ENCODE peak calls at places on chromosomes 3 and 15, in ten cellular contexts. One of them, this sample, is unnamed.

GRCh38 chr3:147816770-147817169 is 407.6 kb downstream of the ZIC1 start:
- DNase-seq in GM12865: no peak
- DNase-seq in M059J: peak
- DNase-seq in WTC11: no peak
- DNase-seq in tibial artery: peak
- DNase-seq in Panc1: no peak
- DNase-seq in KBM-7: no peak
- DNase-seq in ecto neural progenitor cell: no peak
- DNase-seq in uterus: no peak
- DNase-seq in B cell: no peak
- DNase-seq in this sample: no peak

GRCh38 chr15:28098766-28099554 is at the start of gene OCA2:
- DNase-seq in GM12865: no peak
- DNase-seq in M059J: no peak
- DNase-seq in WTC11: peak
- DNase-seq in tibial artery: peak
- DNase-seq in Panc1: no peak
- DNase-seq in KBM-7: peak
- DNase-seq in ecto neural progenitor cell: peak
- DNase-seq in uterus: no peak
- DNase-seq in B cell: no peak
- DNase-seq in this sample: no peak

GRCh38 chr15:41494190-41494921 is 682 bp downstream of the ITPKA start:
- DNase-seq in GM12865: peak
- DNase-seq in M059J: peak
- DNase-seq in WTC11: peak
- DNase-seq in tibial artery: no peak
- DNase-seq in Panc1: no peak
- DNase-seq in KBM-7: peak
- DNase-seq in ecto neural progenitor cell: peak
- DNase-seq in uterus: peak
- DNase-seq in B cell: no peak
- DNase-seq in this sample: no peak

GRCh38 chr3:126442099-126442848 is 33.4 kb downstream of the ZXDC start:
- DNase-seq in GM12865: no peak
- DNase-seq in M059J: no peak
- DNase-seq in WTC11: no peak
- DNase-seq in tibial artery: peak
- DNase-seq in Panc1: no peak
- DNase-seq in KBM-7: no peak
- DNase-seq in ecto neural progenitor cell: no peak
- DNase-seq in uterus: peak
- DNase-seq in B cell: no peak
- DNase-seq in this sample: no peak

GRCh38 chr15:66578286-66578875 is 12.6 kb upstream of the LCTL start:
- DNase-seq in GM12865: no peak
- DNase-seq in M059J: peak
- DNase-seq in WTC11: no peak
- DNase-seq in tibial artery: no peak
- DNase-seq in Panc1: no peak
- DNase-seq in KBM-7: peak
- DNase-seq in ecto neural progenitor cell: no peak
- DNase-seq in uterus: no peak
- DNase-seq in B cell: no peak
- DNase-seq in this sample: no peak

GRCh38 chr3:71104090-71104489 is 479.4 kb downstream of the FOXP1 start:
- DNase-seq in GM12865: no peak
- DNase-seq in M059J: peak
- DNase-seq in WTC11: no peak
- DNase-seq in tibial artery: no peak
- DNase-seq in Panc1: no peak
- DNase-seq in KBM-7: no peak
- DNase-seq in ecto neural progenitor cell: no peak
- DNase-seq in uterus: no peak
- DNase-seq in B cell: no peak
- DNase-seq in this sample: no peak

GRCh38 chr15:37981781-37982180 is 47.3 kb downstream of the TMCO5A start:
- DNase-seq in GM12865: peak
- DNase-seq in M059J: peak
- DNase-seq in WTC11: no peak
- DNase-seq in tibial artery: no peak
- DNase-seq in Panc1: no peak
- DNase-seq in KBM-7: peak
- DNase-seq in ecto neural progenitor cell: no peak
- DNase-seq in uterus: no peak
- DNase-seq in B cell: no peak
- DNase-seq in this sample: peak

GRCh38 chr3:112811150-112811884 is 35.3 kb downstream of the CD200R1L start:
- DNase-seq in GM12865: no peak
- DNase-seq in M059J: peak
- DNase-seq in WTC11: no peak
- DNase-seq in tibial artery: peak
- DNase-seq in Panc1: no peak
- DNase-seq in KBM-7: no peak
- DNase-seq in ecto neural progenitor cell: no peak
- DNase-seq in uterus: peak
- DNase-seq in B cell: no peak
- DNase-seq in this sample: no peak

GRCh38 chr3:46709721-46710120 is 7.9 kb downstream of the PRSS50 start:
- DNase-seq in GM12865: no peak
- DNase-seq in M059J: no peak
- DNase-seq in WTC11: peak
- DNase-seq in tibial artery: no peak
- DNase-seq in Panc1: no peak
- DNase-seq in KBM-7: no peak
- DNase-seq in ecto neural progenitor cell: no peak
- DNase-seq in uterus: peak
- DNase-seq in B cell: peak
- DNase-seq in this sample: no peak

GRCh38 chr3:14634763-14635400 is 16.7 kb upstream of the CCDC174 start:
- DNase-seq in GM12865: no peak
- DNase-seq in M059J: peak
- DNase-seq in WTC11: no peak
- DNase-seq in tibial artery: no peak
- DNase-seq in Panc1: no peak
- DNase-seq in KBM-7: no peak
- DNase-seq in ecto neural progenitor cell: no peak
- DNase-seq in uterus: no peak
- DNase-seq in B cell: no peak
- DNase-seq in this sample: no peak

GRCh38 chr15:38129531-38130199 is 123.0 kb upstream of the SPRED1 start:
- DNase-seq in GM12865: peak
- DNase-seq in M059J: peak
- DNase-seq in WTC11: no peak
- DNase-seq in tibial artery: peak
- DNase-seq in Panc1: no peak
- DNase-seq in KBM-7: peak
- DNase-seq in ecto neural progenitor cell: peak
- DNase-seq in uterus: peak
- DNase-seq in B cell: peak
- DNase-seq in this sample: peak

GRCh38 chr3:185729335-185729715 is 95.5 kb downstream of the IGF2BP2 start:
- DNase-seq in GM12865: no peak
- DNase-seq in M059J: peak
- DNase-seq in WTC11: no peak
- DNase-seq in tibial artery: no peak
- DNase-seq in Panc1: peak
- DNase-seq in KBM-7: no peak
- DNase-seq in ecto neural progenitor cell: no peak
- DNase-seq in uterus: no peak
- DNase-seq in B cell: no peak
- DNase-seq in this sample: no peak

GRCh38 chr3:156433138-156433537 is 121.8 kb downstream of the SSR3 start:
- DNase-seq in GM12865: no peak
- DNase-seq in M059J: peak
- DNase-seq in WTC11: no peak
- DNase-seq in tibial artery: no peak
- DNase-seq in Panc1: no peak
- DNase-seq in KBM-7: no peak
- DNase-seq in ecto neural progenitor cell: no peak
- DNase-seq in uterus: no peak
- DNase-seq in B cell: no peak
- DNase-seq in this sample: no peak

GRCh38 chr3:522888-523287 is 326.3 kb downstream of the CHL1 start:
- DNase-seq in GM12865: no peak
- DNase-seq in M059J: no peak
- DNase-seq in WTC11: no peak
- DNase-seq in tibial artery: no peak
- DNase-seq in Panc1: no peak
- DNase-seq in KBM-7: no peak
- DNase-seq in ecto neural progenitor cell: no peak
- DNase-seq in uterus: no peak
- DNase-seq in B cell: no peak
- DNase-seq in this sample: no peak

GRCh38 chr3:114383875-114384557 is 90.2 kb downstream of the TIGIT start:
- DNase-seq in GM12865: peak
- DNase-seq in M059J: peak
- DNase-seq in WTC11: peak
- DNase-seq in tibial artery: peak
- DNase-seq in Panc1: peak
- DNase-seq in KBM-7: peak
- DNase-seq in ecto neural progenitor cell: peak
- DNase-seq in uterus: peak
- DNase-seq in B cell: peak
- DNase-seq in this sample: peak

GRCh38 chr15:23708332-23708731 is 21.2 kb upstream of the NDN start:
- DNase-seq in GM12865: no peak
- DNase-seq in M059J: no peak
- DNase-seq in WTC11: no peak
- DNase-seq in tibial artery: no peak
- DNase-seq in Panc1: no peak
- DNase-seq in KBM-7: no peak
- DNase-seq in ecto neural progenitor cell: no peak
- DNase-seq in uterus: no peak
- DNase-seq in B cell: no peak
- DNase-seq in this sample: no peak

GRCh38 chr15:74175271-74176191 is 2.0 kb downstream of the ISLR start:
- DNase-seq in GM12865: no peak
- DNase-seq in M059J: no peak
- DNase-seq in WTC11: peak
- DNase-seq in tibial artery: peak
- DNase-seq in Panc1: no peak
- DNase-seq in KBM-7: no peak
- DNase-seq in ecto neural progenitor cell: no peak
- DNase-seq in uterus: peak
- DNase-seq in B cell: no peak
- DNase-seq in this sample: no peak

GRCh38 chr3:56005196-56005805 is 463.0 kb downstream of the ERC2 start:
- DNase-seq in GM12865: no peak
- DNase-seq in M059J: peak
- DNase-seq in WTC11: no peak
- DNase-seq in tibial artery: no peak
- DNase-seq in Panc1: no peak
- DNase-seq in KBM-7: no peak
- DNase-seq in ecto neural progenitor cell: no peak
- DNase-seq in uterus: no peak
- DNase-seq in B cell: no peak
- DNase-seq in this sample: peak

GRCh38 chr15:74328331-74329056 is 39.0 kb downstream of the CYP11A1 start:
- DNase-seq in GM12865: no peak
- DNase-seq in M059J: no peak
- DNase-seq in WTC11: no peak
- DNase-seq in tibial artery: no peak
- DNase-seq in Panc1: no peak
- DNase-seq in KBM-7: peak
- DNase-seq in ecto neural progenitor cell: no peak
- DNase-seq in uterus: no peak
- DNase-seq in B cell: peak
- DNase-seq in this sample: no peak

GRCh38 chr3:17307482-17307881 is 422.7 kb downstream of the PLCL2 start:
- DNase-seq in GM12865: no peak
- DNase-seq in M059J: no peak
- DNase-seq in WTC11: no peak
- DNase-seq in tibial artery: no peak
- DNase-seq in Panc1: no peak
- DNase-seq in KBM-7: no peak
- DNase-seq in ecto neural progenitor cell: no peak
- DNase-seq in uterus: no peak
- DNase-seq in B cell: no peak
- DNase-seq in this sample: no peak

GRCh38 chr3:22371036-22371435 is 620.0 kb upstream of the ZNF385D start:
- DNase-seq in GM12865: no peak
- DNase-seq in M059J: no peak
- DNase-seq in WTC11: no peak
- DNase-seq in tibial artery: no peak
- DNase-seq in Panc1: no peak
- DNase-seq in KBM-7: no peak
- DNase-seq in ecto neural progenitor cell: no peak
- DNase-seq in uterus: no peak
- DNase-seq in B cell: no peak
- DNase-seq in this sample: no peak

GRCh38 chr3:46065294-46065705 is 38.0 kb upstream of the XCR1 start:
- DNase-seq in GM12865: peak
- DNase-seq in M059J: peak
- DNase-seq in WTC11: no peak
- DNase-seq in tibial artery: no peak
- DNase-seq in Panc1: no peak
- DNase-seq in KBM-7: no peak
- DNase-seq in ecto neural progenitor cell: no peak
- DNase-seq in uterus: no peak
- DNase-seq in B cell: no peak
- DNase-seq in this sample: no peak

GRCh38 chr15:41969851-41970431 is 2.4 kb downstream of the EHD4 start:
- DNase-seq in GM12865: peak
- DNase-seq in M059J: peak
- DNase-seq in WTC11: no peak
- DNase-seq in tibial artery: no peak
- DNase-seq in Panc1: no peak
- DNase-seq in KBM-7: peak
- DNase-seq in ecto neural progenitor cell: peak
- DNase-seq in uterus: no peak
- DNase-seq in B cell: peak
- DNase-seq in this sample: peak

GRCh38 chr3:31957106-31957505 is 24.0 kb downstream of the OSBPL10 start:
- DNase-seq in GM12865: no peak
- DNase-seq in M059J: peak
- DNase-seq in WTC11: no peak
- DNase-seq in tibial artery: no peak
- DNase-seq in Panc1: no peak
- DNase-seq in KBM-7: no peak
- DNase-seq in ecto neural progenitor cell: no peak
- DNase-seq in uterus: no peak
- DNase-seq in B cell: no peak
- DNase-seq in this sample: no peak

GRCh38 chr3:73669268-73669667 is 44.5 kb upstream of the PDZRN3 start:
- DNase-seq in GM12865: no peak
- DNase-seq in M059J: no peak
- DNase-seq in WTC11: no peak
- DNase-seq in tibial artery: no peak
- DNase-seq in Panc1: no peak
- DNase-seq in KBM-7: no peak
- DNase-seq in ecto neural progenitor cell: no peak
- DNase-seq in uterus: no peak
- DNase-seq in B cell: no peak
- DNase-seq in this sample: no peak

GRCh38 chr15:69468241-69469121 is 15.9 kb downstream of the RPLP1 start:
- DNase-seq in GM12865: peak
- DNase-seq in M059J: peak
- DNase-seq in WTC11: no peak
- DNase-seq in tibial artery: no peak
- DNase-seq in Panc1: no peak
- DNase-seq in KBM-7: peak
- DNase-seq in ecto neural progenitor cell: peak
- DNase-seq in uterus: no peak
- DNase-seq in B cell: no peak
- DNase-seq in this sample: no peak

GRCh38 chr3:60192297-60193114 is 1058.7 kb downstream of the FHIT start:
- DNase-seq in GM12865: peak
- DNase-seq in M059J: no peak
- DNase-seq in WTC11: no peak
- DNase-seq in tibial artery: no peak
- DNase-seq in Panc1: no peak
- DNase-seq in KBM-7: no peak
- DNase-seq in ecto neural progenitor cell: no peak
- DNase-seq in uterus: no peak
- DNase-seq in B cell: no peak
- DNase-seq in this sample: no peak

GRCh38 chr3:23629181-23629893 is 176.4 kb upstream of the UBE2E1 start:
- DNase-seq in GM12865: no peak
- DNase-seq in M059J: peak
- DNase-seq in WTC11: no peak
- DNase-seq in tibial artery: no peak
- DNase-seq in Panc1: no peak
- DNase-seq in KBM-7: no peak
- DNase-seq in ecto neural progenitor cell: no peak
- DNase-seq in uterus: no peak
- DNase-seq in B cell: no peak
- DNase-seq in this sample: no peak

This sample was measured in Karpas-422.